ENCODE peak calls at places on chromosomes 7 and 10, in six cellular contexts. One of them, this sample, is unnamed.

GRCh38 chr7:127485482-127485881 is 93.0 kb upstream of the ZNF800 start:
- DNase-seq in H9: no peak
- DNase-seq in neuronal stem cell: no peak
- DNase-seq in mesenchymal stem cell: no peak
- DNase-seq in H1: no peak
- DNase-seq in trophoblast cell: no peak
- DNase-seq in this sample: no peak

GRCh38 chr10:12068467-12069269 is at the start of gene DHTKD1:
- DNase-seq in H9: peak
- DNase-seq in neuronal stem cell: peak
- DNase-seq in mesenchymal stem cell: peak
- DNase-seq in H1: peak
- DNase-seq in trophoblast cell: peak
- DNase-seq in this sample: peak

GRCh38 chr10:59284111-59284975 is 78.0 kb downstream of the FAM13C start:
- DNase-seq in H9: no peak
- DNase-seq in neuronal stem cell: no peak
- DNase-seq in mesenchymal stem cell: no peak
- DNase-seq in H1: no peak
- DNase-seq in trophoblast cell: no peak
- DNase-seq in this sample: no peak

GRCh38 chr10:71150811-71151210 is 61.6 kb upstream of the UNC5B start:
- DNase-seq in H9: no peak
- DNase-seq in neuronal stem cell: no peak
- DNase-seq in mesenchymal stem cell: no peak
- DNase-seq in H1: no peak
- DNase-seq in trophoblast cell: no peak
- DNase-seq in this sample: no peak

GRCh38 chr7:29247962-29248236 is 53.3 kb downstream of the CHN2 start:
- DNase-seq in H9: no peak
- DNase-seq in neuronal stem cell: no peak
- DNase-seq in mesenchymal stem cell: no peak
- DNase-seq in H1: no peak
- DNase-seq in trophoblast cell: no peak
- DNase-seq in this sample: no peak

GRCh38 chr10:132259674-132260073 is 48.1 kb downstream of the STK32C start:
- DNase-seq in H9: no peak
- DNase-seq in neuronal stem cell: no peak
- DNase-seq in mesenchymal stem cell: no peak
- DNase-seq in H1: no peak
- DNase-seq in trophoblast cell: no peak
- DNase-seq in this sample: no peak

GRCh38 chr7:134515569-134516468 is 11.5 kb upstream of the AKR1B10 start:
- DNase-seq in H9: no peak
- DNase-seq in neuronal stem cell: no peak
- DNase-seq in mesenchymal stem cell: peak
- DNase-seq in H1: peak
- DNase-seq in trophoblast cell: peak
- DNase-seq in this sample: peak

GRCh38 chr10:3486346-3487065 is 298.5 kb downstream of the KLF6 start:
- DNase-seq in H9: peak
- DNase-seq in neuronal stem cell: peak
- DNase-seq in mesenchymal stem cell: peak
- DNase-seq in H1: peak
- DNase-seq in trophoblast cell: peak
- DNase-seq in this sample: peak

GRCh38 chr10:11345224-11346054 is 266.0 kb downstream of the USP6NL start:
- DNase-seq in H9: peak
- DNase-seq in neuronal stem cell: no peak
- DNase-seq in mesenchymal stem cell: peak
- DNase-seq in H1: no peak
- DNase-seq in trophoblast cell: peak
- DNase-seq in this sample: no peak

GRCh38 chr10:47016564-47016963 is 105.3 kb downstream of the PTPN20 start:
- DNase-seq in H9: peak
- DNase-seq in neuronal stem cell: no peak
- DNase-seq in mesenchymal stem cell: no peak
- DNase-seq in H1: no peak
- DNase-seq in trophoblast cell: no peak
- DNase-seq in this sample: no peak

GRCh38 chr7:112439476-112439875 is 10.8 kb upstream of the IFRD1 start:
- DNase-seq in H9: no peak
- DNase-seq in neuronal stem cell: no peak
- DNase-seq in mesenchymal stem cell: no peak
- DNase-seq in H1: no peak
- DNase-seq in trophoblast cell: no peak
- DNase-seq in this sample: no peak

GRCh38 chr10:49177391-49178355 is 10.5 kb downstream of the TMEM273 start:
- DNase-seq in H9: no peak
- DNase-seq in neuronal stem cell: no peak
- DNase-seq in mesenchymal stem cell: peak
- DNase-seq in H1: no peak
- DNase-seq in trophoblast cell: peak
- DNase-seq in this sample: peak

GRCh38 chr10:89662596-89662995 is 17.6 kb upstream of the PANK1 start:
- DNase-seq in H9: no peak
- DNase-seq in neuronal stem cell: no peak
- DNase-seq in mesenchymal stem cell: no peak
- DNase-seq in H1: no peak
- DNase-seq in trophoblast cell: peak
- DNase-seq in this sample: peak

GRCh38 chr7:151699920-151700319 is 177.0 kb downstream of the PRKAG2 start:
- DNase-seq in H9: no peak
- DNase-seq in neuronal stem cell: no peak
- DNase-seq in mesenchymal stem cell: peak
- DNase-seq in H1: no peak
- DNase-seq in trophoblast cell: no peak
- DNase-seq in this sample: peak

GRCh38 chr7:140726304-140726703 is 29.8 kb downstream of the NDUFB2 start:
- DNase-seq in H9: no peak
- DNase-seq in neuronal stem cell: no peak
- DNase-seq in mesenchymal stem cell: peak
- DNase-seq in H1: no peak
- DNase-seq in trophoblast cell: peak
- DNase-seq in this sample: peak
- H3K14ac ChIP-seq in H9: no peak
- H3K14ac ChIP-seq in neuronal stem cell: no peak
- H3K14ac ChIP-seq in mesenchymal stem cell: no peak
- H3K14ac ChIP-seq in H1: no peak
- H3K14ac ChIP-seq in trophoblast cell: no peak
- H3K14ac ChIP-seq in this sample: no peak

DNA sequence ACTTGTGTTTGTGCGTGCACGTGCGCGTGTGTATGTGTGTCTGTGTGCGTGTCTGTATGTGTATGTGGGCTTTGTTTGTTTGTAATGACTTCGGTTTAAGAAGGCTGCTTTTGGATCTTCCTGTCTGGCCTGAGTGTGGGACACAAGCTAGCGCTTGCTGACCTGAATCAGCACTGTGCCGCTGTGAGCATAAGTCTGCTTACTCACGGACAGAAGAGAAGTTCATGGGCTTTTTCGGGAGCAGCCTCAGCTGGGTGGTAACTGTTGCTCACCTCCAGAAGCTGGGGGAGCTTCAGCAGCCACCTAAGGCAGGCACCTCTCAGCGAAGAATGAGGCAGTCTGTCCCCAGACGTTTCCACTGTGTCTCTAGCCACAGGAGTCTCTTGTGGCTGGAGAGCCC is 56.1 kb upstream of the TRUB1 start:
- DNase-seq in H9: no peak
- DNase-seq in neuronal stem cell: no peak
- DNase-seq in mesenchymal stem cell: peak
- DNase-seq in H1: no peak
- DNase-seq in trophoblast cell: no peak
- DNase-seq in this sample: no peak
- H2BK5ac ChIP-seq in H9: no peak
- H2BK5ac ChIP-seq in neuronal stem cell: no peak
- H2BK5ac ChIP-seq in mesenchymal stem cell: peak
- H2BK5ac ChIP-seq in H1: peak
- H2BK5ac ChIP-seq in trophoblast cell: no peak
- H2BK5ac ChIP-seq in this sample: no peak

GRCh38 chr7:96016056-96016455 is 243.7 kb downstream of the DYNC1I1 start:
- DNase-seq in H9: no peak
- DNase-seq in neuronal stem cell: no peak
- DNase-seq in mesenchymal stem cell: no peak
- DNase-seq in H1: no peak
- DNase-seq in trophoblast cell: no peak
- DNase-seq in this sample: no peak
- H3K14ac ChIP-seq in H9: no peak
- H3K14ac ChIP-seq in neuronal stem cell: no peak
- H3K14ac ChIP-seq in mesenchymal stem cell: no peak
- H3K14ac ChIP-seq in H1: no peak
- H3K14ac ChIP-seq in trophoblast cell: no peak
- H3K14ac ChIP-seq in this sample: no peak

GRCh38 chr7:123945938-123946337 is 20.9 kb downstream of the SPAM1 start:
- DNase-seq in H9: no peak
- DNase-seq in neuronal stem cell: no peak
- DNase-seq in mesenchymal stem cell: no peak
- DNase-seq in H1: no peak
- DNase-seq in trophoblast cell: peak
- DNase-seq in this sample: no peak
- H2BK5ac ChIP-seq in H9: no peak
- H2BK5ac ChIP-seq in neuronal stem cell: no peak
- H2BK5ac ChIP-seq in mesenchymal stem cell: no peak
- H2BK5ac ChIP-seq in H1: peak
- H2BK5ac ChIP-seq in trophoblast cell: peak
- H2BK5ac ChIP-seq in this sample: no peak

GRCh38 chr7:148664319-148664718 is 34.4 kb upstream of the CUL1 start:
- DNase-seq in H9: no peak
- DNase-seq in neuronal stem cell: no peak
- DNase-seq in mesenchymal stem cell: peak
- DNase-seq in H1: no peak
- DNase-seq in trophoblast cell: no peak
- DNase-seq in this sample: peak
- H3K14ac ChIP-seq in H9: peak
- H3K14ac ChIP-seq in neuronal stem cell: no peak
- H3K14ac ChIP-seq in mesenchymal stem cell: no peak
- H3K14ac ChIP-seq in H1: no peak
- H3K14ac ChIP-seq in trophoblast cell: no peak
- H3K14ac ChIP-seq in this sample: no peak

GRCh38 chr10:106548832-106549231 is 615.7 kb downstream of the SORCS1 start:
- DNase-seq in H9: no peak
- DNase-seq in neuronal stem cell: no peak
- DNase-seq in mesenchymal stem cell: no peak
- DNase-seq in H1: no peak
- DNase-seq in trophoblast cell: no peak
- DNase-seq in this sample: no peak
- H2BK5ac ChIP-seq in H9: no peak
- H2BK5ac ChIP-seq in neuronal stem cell: no peak
- H2BK5ac ChIP-seq in mesenchymal stem cell: no peak
- H2BK5ac ChIP-seq in H1: no peak
- H2BK5ac ChIP-seq in trophoblast cell: no peak
- H2BK5ac ChIP-seq in this sample: no peak

DNA sequence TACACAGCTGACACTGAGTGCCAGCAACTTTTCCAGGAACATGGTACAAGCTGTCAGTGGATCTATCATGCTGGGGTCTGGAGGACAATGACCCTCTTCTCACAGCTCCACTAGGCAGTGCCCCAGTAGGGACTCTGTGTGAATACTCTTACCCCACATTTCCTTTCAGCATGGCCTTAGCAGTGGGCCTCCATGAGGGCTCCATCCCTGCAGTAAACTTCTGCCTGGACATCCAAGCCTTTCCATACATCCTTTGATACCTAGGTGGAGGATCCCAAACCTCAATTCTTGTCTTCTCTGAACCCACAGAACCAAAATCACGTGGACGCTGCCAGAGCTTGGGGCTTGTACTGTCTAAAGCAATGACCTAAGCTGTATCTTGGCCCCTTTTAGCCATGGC is 116.8 kb downstream of the IQUB start:
- DNase-seq in H9: no peak
- DNase-seq in neuronal stem cell: no peak
- DNase-seq in mesenchymal stem cell: no peak
- DNase-seq in H1: no peak
- DNase-seq in trophoblast cell: no peak
- DNase-seq in this sample: no peak
- H3K14ac ChIP-seq in H9: no peak
- H3K14ac ChIP-seq in neuronal stem cell: no peak
- H3K14ac ChIP-seq in mesenchymal stem cell: no peak
- H3K14ac ChIP-seq in H1: no peak
- H3K14ac ChIP-seq in trophoblast cell: no peak
- H3K14ac ChIP-seq in this sample: no peak

GRCh38 chr10:122459586-122460273 is 1.6 kb upstream of the HTRA1 start:
- DNase-seq in H9: no peak
- DNase-seq in neuronal stem cell: no peak
- DNase-seq in mesenchymal stem cell: no peak
- DNase-seq in H1: no peak
- DNase-seq in trophoblast cell: no peak
- DNase-seq in this sample: peak
- H2BK5ac ChIP-seq in H9: no peak
- H2BK5ac ChIP-seq in neuronal stem cell: no peak
- H2BK5ac ChIP-seq in mesenchymal stem cell: no peak
- H2BK5ac ChIP-seq in H1: no peak
- H2BK5ac ChIP-seq in trophoblast cell: no peak
- H2BK5ac ChIP-seq in this sample: no peak

GRCh38 chr10:76020629-76021028 is 589.2 kb downstream of the LRMDA start:
- DNase-seq in H9: no peak
- DNase-seq in neuronal stem cell: no peak
- DNase-seq in mesenchymal stem cell: no peak
- DNase-seq in H1: no peak
- DNase-seq in trophoblast cell: no peak
- DNase-seq in this sample: no peak
- H3K14ac ChIP-seq in H9: no peak
- H3K14ac ChIP-seq in neuronal stem cell: no peak
- H3K14ac ChIP-seq in mesenchymal stem cell: no peak
- H3K14ac ChIP-seq in H1: no peak
- H3K14ac ChIP-seq in trophoblast cell: no peak
- H3K14ac ChIP-seq in this sample: no peak

This sample was measured in IMR-90.